ENCODE peak calls at places on chromosomes 13 and 19, in five cellular contexts. One of them, this sample, is unnamed.

GRCh38 chr13:113936566-113936965 is 37.3 kb downstream of the C13orf46 start:
- DNase-seq in SK-N-SH: no peak
- DNase-seq in IMR-90: no peak
- DNase-seq in mammary epithelial cell: no peak
- DNase-seq in left lung: peak
- DNase-seq in this sample: no peak

GRCh38 chr13:42969558-42970172 is 22.4 kb downstream of the EPSTI1 start:
- DNase-seq in left lung: peak
- DNase-seq in IMR-90: peak
- DNase-seq in mammary epithelial cell: peak
- DNase-seq in SK-N-SH: peak
- DNase-seq in this sample: peak

GRCh38 chr13:48579167-48579918 is 46.5 kb upstream of the RCBTB2 start:
- DNase-seq in SK-N-SH: no peak
- DNase-seq in left lung: no peak
- DNase-seq in mammary epithelial cell: peak
- DNase-seq in IMR-90: no peak
- DNase-seq in this sample: no peak

GRCh38 chr19:10769533-10770491 is 51.9 kb downstream of the DNM2 start:
- DNase-seq in IMR-90: peak
- DNase-seq in mammary epithelial cell: no peak
- DNase-seq in left lung: no peak
- DNase-seq in SK-N-SH: peak
- DNase-seq in this sample: no peak

GRCh38 chr13:32222046-32222676 is 93.0 kb downstream of the ZAR1L start:
- DNase-seq in SK-N-SH: no peak
- DNase-seq in mammary epithelial cell: no peak
- DNase-seq in left lung: no peak
- DNase-seq in IMR-90: no peak
- DNase-seq in this sample: no peak

GRCh38 chr13:45179428-45179827 is 21.4 kb downstream of the KCTD4 start:
- DNase-seq in left lung: no peak
- DNase-seq in IMR-90: peak
- DNase-seq in mammary epithelial cell: no peak
- DNase-seq in SK-N-SH: no peak
- DNase-seq in this sample: no peak

GRCh38 chr19:56966225-56966696 is 125.7 kb upstream of the PEG3 start:
- DNase-seq in IMR-90: no peak
- DNase-seq in left lung: no peak
- DNase-seq in mammary epithelial cell: no peak
- DNase-seq in SK-N-SH: peak
- DNase-seq in this sample: no peak

GRCh38 chr13:113935081-113935511 is 38.8 kb downstream of the C13orf46 start:
- DNase-seq in mammary epithelial cell: no peak
- DNase-seq in IMR-90: no peak
- DNase-seq in left lung: peak
- DNase-seq in SK-N-SH: peak
- DNase-seq in this sample: peak

GRCh38 chr19:48739835-48740704 is at the start of gene RASIP1:
- DNase-seq in mammary epithelial cell: no peak
- DNase-seq in SK-N-SH: no peak
- DNase-seq in IMR-90: no peak
- DNase-seq in left lung: no peak
- DNase-seq in this sample: no peak

GRCh38 chr13:65112123-65113075 is 2117.7 kb downstream of the PCDH9 start:
- DNase-seq in left lung: no peak
- DNase-seq in IMR-90: peak
- DNase-seq in SK-N-SH: no peak
- DNase-seq in mammary epithelial cell: no peak
- DNase-seq in this sample: no peak

GRCh38 chr13:31046711-31047279 is 114.3 kb downstream of the TEX26 start:
- DNase-seq in IMR-90: peak
- DNase-seq in SK-N-SH: peak
- DNase-seq in left lung: peak
- DNase-seq in mammary epithelial cell: no peak
- DNase-seq in this sample: no peak

GRCh38 chr19:13181747-13182388 is 31.7 kb downstream of the IER2 start:
- DNase-seq in IMR-90: peak
- DNase-seq in left lung: peak
- DNase-seq in SK-N-SH: peak
- DNase-seq in mammary epithelial cell: no peak
- DNase-seq in this sample: no peak

GRCh38 chr19:47049307-47049700 is 880 bp upstream of the TMEM160 start:
- DNase-seq in IMR-90: peak
- DNase-seq in SK-N-SH: no peak
- DNase-seq in mammary epithelial cell: no peak
- DNase-seq in left lung: no peak
- DNase-seq in this sample: no peak

GRCh38 chr13:40609972-40610726 is 56.3 kb downstream of the FOXO1 start:
- DNase-seq in IMR-90: no peak
- DNase-seq in mammary epithelial cell: peak
- DNase-seq in SK-N-SH: no peak
- DNase-seq in left lung: no peak
- DNase-seq in this sample: no peak

GRCh38 chr13:112065867-112066623 is 904 bp upstream of the SOX1 start:
- DNase-seq in IMR-90: no peak
- DNase-seq in mammary epithelial cell: no peak
- DNase-seq in SK-N-SH: no peak
- DNase-seq in left lung: no peak
- DNase-seq in this sample: no peak

GRCh38 chr19:53885036-53885435 is 3.0 kb downstream of the PRKCG start:
- DNase-seq in mammary epithelial cell: no peak
- DNase-seq in left lung: no peak
- DNase-seq in IMR-90: no peak
- DNase-seq in SK-N-SH: no peak
- DNase-seq in this sample: no peak

GRCh38 chr13:21055511-21056045 is 5.8 kb downstream of the LATS2 start:
- DNase-seq in mammary epithelial cell: no peak
- DNase-seq in left lung: no peak
- DNase-seq in SK-N-SH: no peak
- DNase-seq in IMR-90: no peak
- DNase-seq in this sample: no peak
- H3K27ac ChIP-seq in mammary epithelial cell: no peak
- H3K27ac ChIP-seq in left lung: no peak
- H3K27ac ChIP-seq in SK-N-SH: no peak
- H3K27ac ChIP-seq in IMR-90: peak
- H3K27ac ChIP-seq in this sample: peak

DNA sequence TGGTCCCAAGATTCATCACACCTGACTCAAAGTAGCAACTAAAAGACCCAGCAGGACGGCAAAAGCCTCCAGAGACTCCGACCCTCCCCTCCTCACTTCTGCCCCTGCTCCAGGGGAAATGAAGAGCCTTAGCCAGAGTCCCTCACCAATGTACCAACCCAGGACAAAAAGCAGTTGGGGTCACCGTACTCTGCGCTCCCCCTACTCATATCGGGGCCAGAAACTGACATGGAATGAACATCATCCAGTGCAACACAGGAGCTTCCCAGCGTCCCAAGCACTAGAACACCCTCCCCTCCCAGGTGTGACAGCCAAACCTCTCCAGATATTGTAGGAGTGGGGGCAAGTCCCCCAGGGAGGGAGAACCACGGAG is 1.7 kb downstream of the EEF2 start:
- DNase-seq in IMR-90: no peak
- DNase-seq in left lung: no peak
- DNase-seq in SK-N-SH: peak
- DNase-seq in mammary epithelial cell: no peak
- DNase-seq in this sample: no peak
- TF ChIP-seq CTCF in IMR-90: no peak
- TF ChIP-seq CTCF in left lung: no peak
- TF ChIP-seq CTCF in SK-N-SH: no peak
- TF ChIP-seq CTCF in mammary epithelial cell: no peak
- TF ChIP-seq CTCF in this sample: no peak

GRCh38 chr19:3604227-3604986 is 2.3 kb downstream of the TBXA2R start:
- DNase-seq in IMR-90: no peak
- DNase-seq in mammary epithelial cell: no peak
- DNase-seq in left lung: no peak
- DNase-seq in SK-N-SH: no peak
- DNase-seq in this sample: peak
- H3K4me3 ChIP-seq in IMR-90: no peak
- H3K4me3 ChIP-seq in mammary epithelial cell: no peak
- H3K4me3 ChIP-seq in left lung: no peak
- H3K4me3 ChIP-seq in SK-N-SH: no peak
- H3K4me3 ChIP-seq in this sample: peak

GRCh38 chr19:1079566-1080111 is 12.7 kb downstream of the ARHGAP45 start:
- DNase-seq in left lung: no peak
- DNase-seq in mammary epithelial cell: no peak
- DNase-seq in IMR-90: no peak
- DNase-seq in SK-N-SH: peak
- DNase-seq in this sample: no peak
- H3K27ac ChIP-seq in left lung: no peak
- H3K27ac ChIP-seq in mammary epithelial cell: no peak
- H3K27ac ChIP-seq in IMR-90: no peak
- H3K27ac ChIP-seq in SK-N-SH: peak
- H3K27ac ChIP-seq in this sample: no peak

GRCh38 chr13:53460776-53461175 is 432.2 kb downstream of the OLFM4 start:
- DNase-seq in mammary epithelial cell: no peak
- DNase-seq in IMR-90: no peak
- DNase-seq in left lung: no peak
- DNase-seq in SK-N-SH: peak
- DNase-seq in this sample: no peak
- TF ChIP-seq CTCF in mammary epithelial cell: no peak
- TF ChIP-seq CTCF in IMR-90: no peak
- TF ChIP-seq CTCF in left lung: no peak
- TF ChIP-seq CTCF in SK-N-SH: no peak
- TF ChIP-seq CTCF in this sample: no peak

GRCh38 chr19:58097783-58098681 is at the start of gene ZSCAN18:
- DNase-seq in SK-N-SH: peak
- DNase-seq in IMR-90: peak
- DNase-seq in mammary epithelial cell: peak
- DNase-seq in left lung: peak
- DNase-seq in this sample: peak
- H3K4me3 ChIP-seq in SK-N-SH: peak
- H3K4me3 ChIP-seq in IMR-90: peak
- H3K4me3 ChIP-seq in mammary epithelial cell: peak
- H3K4me3 ChIP-seq in left lung: peak
- H3K4me3 ChIP-seq in this sample: peak